ENCODE peak calls at places on chromosomes 6 and 20, in eight cellular contexts. One of them, this sample, is unnamed.

GRCh38 chr6:169501777-169502313 is 200.0 kb downstream of the WDR27 start:
- DNase-seq in HFF-Myc: no peak
- DNase-seq in WTC11: no peak
- DNase-seq in endothelial cell of umbilical vein: no peak
- DNase-seq in ovary: no peak
- DNase-seq in RWPE1: no peak
- DNase-seq in pancreas: no peak
- DNase-seq in fibroblast of villous mesenchyme: no peak
- DNase-seq in this sample: no peak

GRCh38 chr6:136783495-136784270 is 8.6 kb downstream of the MAP3K5 start:
- DNase-seq in pancreas: peak
- DNase-seq in WTC11: no peak
- DNase-seq in ovary: no peak
- DNase-seq in fibroblast of villous mesenchyme: no peak
- DNase-seq in endothelial cell of umbilical vein: no peak
- DNase-seq in RWPE1: no peak
- DNase-seq in HFF-Myc: no peak
- DNase-seq in this sample: peak

GRCh38 chr6:841569-841968 is 148.6 kb upstream of the EXOC2 start:
- DNase-seq in ovary: no peak
- DNase-seq in RWPE1: no peak
- DNase-seq in fibroblast of villous mesenchyme: no peak
- DNase-seq in pancreas: no peak
- DNase-seq in HFF-Myc: no peak
- DNase-seq in WTC11: no peak
- DNase-seq in endothelial cell of umbilical vein: no peak
- DNase-seq in this sample: no peak

GRCh38 chr6:49423817-49424216 is 39.2 kb downstream of the MMUT start:
- DNase-seq in fibroblast of villous mesenchyme: peak
- DNase-seq in RWPE1: peak
- DNase-seq in ovary: no peak
- DNase-seq in HFF-Myc: no peak
- DNase-seq in pancreas: no peak
- DNase-seq in WTC11: no peak
- DNase-seq in endothelial cell of umbilical vein: peak
- DNase-seq in this sample: no peak

GRCh38 chr6:45278367-45278766 is 49.8 kb upstream of the RUNX2 start:
- DNase-seq in WTC11: no peak
- DNase-seq in ovary: no peak
- DNase-seq in pancreas: no peak
- DNase-seq in HFF-Myc: no peak
- DNase-seq in endothelial cell of umbilical vein: no peak
- DNase-seq in fibroblast of villous mesenchyme: no peak
- DNase-seq in RWPE1: no peak
- DNase-seq in this sample: no peak

GRCh38 chr6:99868074-99868702 is 125.8 kb downstream of the MCHR2 start:
- DNase-seq in WTC11: peak
- DNase-seq in endothelial cell of umbilical vein: peak
- DNase-seq in ovary: peak
- DNase-seq in RWPE1: peak
- DNase-seq in pancreas: peak
- DNase-seq in fibroblast of villous mesenchyme: peak
- DNase-seq in HFF-Myc: peak
- DNase-seq in this sample: peak

GRCh38 chr6:145761584-145761983 is 26.3 kb upstream of the EPM2A start:
- DNase-seq in pancreas: no peak
- DNase-seq in endothelial cell of umbilical vein: no peak
- DNase-seq in RWPE1: no peak
- DNase-seq in fibroblast of villous mesenchyme: no peak
- DNase-seq in ovary: no peak
- DNase-seq in HFF-Myc: no peak
- DNase-seq in WTC11: no peak
- DNase-seq in this sample: no peak

GRCh38 chr6:3617681-3618299 is 133.7 kb downstream of the PXDC1 start:
- DNase-seq in WTC11: no peak
- DNase-seq in pancreas: no peak
- DNase-seq in HFF-Myc: no peak
- DNase-seq in ovary: no peak
- DNase-seq in fibroblast of villous mesenchyme: no peak
- DNase-seq in RWPE1: no peak
- DNase-seq in endothelial cell of umbilical vein: no peak
- DNase-seq in this sample: no peak

GRCh38 chr20:57616143-57616951 is 3.9 kb downstream of the ZBP1 start:
- DNase-seq in HFF-Myc: no peak
- DNase-seq in endothelial cell of umbilical vein: no peak
- DNase-seq in pancreas: peak
- DNase-seq in ovary: no peak
- DNase-seq in WTC11: no peak
- DNase-seq in RWPE1: no peak
- DNase-seq in fibroblast of villous mesenchyme: no peak
- DNase-seq in this sample: peak

GRCh38 chr6:148293181-148293995 is 49.2 kb upstream of the SASH1 start:
- DNase-seq in HFF-Myc: no peak
- DNase-seq in fibroblast of villous mesenchyme: no peak
- DNase-seq in ovary: peak
- DNase-seq in WTC11: no peak
- DNase-seq in endothelial cell of umbilical vein: no peak
- DNase-seq in pancreas: peak
- DNase-seq in RWPE1: no peak
- DNase-seq in this sample: no peak

GRCh38 chr20:54320148-54320607 is 112.3 kb downstream of the PFDN4 start:
- DNase-seq in endothelial cell of umbilical vein: no peak
- DNase-seq in HFF-Myc: no peak
- DNase-seq in WTC11: no peak
- DNase-seq in pancreas: no peak
- DNase-seq in RWPE1: no peak
- DNase-seq in fibroblast of villous mesenchyme: no peak
- DNase-seq in ovary: no peak
- DNase-seq in this sample: no peak

GRCh38 chr6:170284866-170285469 is 5.9 kb downstream of the DLL1 start:
- DNase-seq in pancreas: no peak
- DNase-seq in WTC11: no peak
- DNase-seq in RWPE1: no peak
- DNase-seq in endothelial cell of umbilical vein: no peak
- DNase-seq in ovary: no peak
- DNase-seq in HFF-Myc: no peak
- DNase-seq in fibroblast of villous mesenchyme: no peak
- DNase-seq in this sample: no peak

GRCh38 chr6:71044753-71045152 is 87.9 kb upstream of the B3GAT2 start:
- DNase-seq in fibroblast of villous mesenchyme: no peak
- DNase-seq in pancreas: no peak
- DNase-seq in ovary: no peak
- DNase-seq in endothelial cell of umbilical vein: no peak
- DNase-seq in RWPE1: no peak
- DNase-seq in WTC11: no peak
- DNase-seq in HFF-Myc: no peak
- DNase-seq in this sample: no peak

GRCh38 chr6:157045831-157046454 is 268.8 kb downstream of the ARID1B start:
- DNase-seq in endothelial cell of umbilical vein: peak
- DNase-seq in WTC11: no peak
- DNase-seq in HFF-Myc: peak
- DNase-seq in RWPE1: peak
- DNase-seq in pancreas: no peak
- DNase-seq in fibroblast of villous mesenchyme: peak
- DNase-seq in ovary: no peak
- DNase-seq in this sample: no peak

GRCh38 chr6:80547827-80548226 is 441.4 kb downstream of the BCKDHB start:
- DNase-seq in ovary: no peak
- DNase-seq in endothelial cell of umbilical vein: no peak
- DNase-seq in pancreas: no peak
- DNase-seq in RWPE1: no peak
- DNase-seq in WTC11: no peak
- DNase-seq in HFF-Myc: peak
- DNase-seq in fibroblast of villous mesenchyme: peak
- DNase-seq in this sample: no peak

GRCh38 chr6:144897441-144897921 is 612.3 kb downstream of the UTRN start:
- DNase-seq in RWPE1: peak
- DNase-seq in pancreas: no peak
- DNase-seq in WTC11: no peak
- DNase-seq in fibroblast of villous mesenchyme: peak
- DNase-seq in endothelial cell of umbilical vein: peak
- DNase-seq in HFF-Myc: peak
- DNase-seq in ovary: no peak
- DNase-seq in this sample: no peak

GRCh38 chr6:52576392-52577021 is 353 bp downstream of the TRAM2 start:
- DNase-seq in RWPE1: peak
- DNase-seq in HFF-Myc: peak
- DNase-seq in WTC11: peak
- DNase-seq in ovary: peak
- DNase-seq in fibroblast of villous mesenchyme: peak
- DNase-seq in pancreas: peak
- DNase-seq in endothelial cell of umbilical vein: peak
- DNase-seq in this sample: peak

GRCh38 chr6:123393333-123393732 is 243.4 kb downstream of the TRDN start:
- DNase-seq in ovary: no peak
- DNase-seq in pancreas: no peak
- DNase-seq in endothelial cell of umbilical vein: peak
- DNase-seq in RWPE1: no peak
- DNase-seq in fibroblast of villous mesenchyme: no peak
- DNase-seq in WTC11: no peak
- DNase-seq in HFF-Myc: no peak
- DNase-seq in this sample: no peak

GRCh38 chr20:11331096-11331495 is 586.6 kb upstream of the BTBD3 start:
- DNase-seq in fibroblast of villous mesenchyme: no peak
- DNase-seq in endothelial cell of umbilical vein: peak
- DNase-seq in ovary: no peak
- DNase-seq in WTC11: no peak
- DNase-seq in HFF-Myc: no peak
- DNase-seq in pancreas: no peak
- DNase-seq in RWPE1: no peak
- DNase-seq in this sample: no peak

GRCh38 chr6:96907498-96907897 is 9.8 kb upstream of the NDUFAF4 start:
- DNase-seq in WTC11: no peak
- DNase-seq in fibroblast of villous mesenchyme: no peak
- DNase-seq in endothelial cell of umbilical vein: no peak
- DNase-seq in ovary: no peak
- DNase-seq in HFF-Myc: no peak
- DNase-seq in RWPE1: no peak
- DNase-seq in pancreas: no peak
- DNase-seq in this sample: peak

GRCh38 chr20:32466739-32467505 is 108.8 kb downstream of the ASXL1 start:
- DNase-seq in WTC11: no peak
- DNase-seq in fibroblast of villous mesenchyme: peak
- DNase-seq in pancreas: no peak
- DNase-seq in ovary: no peak
- DNase-seq in endothelial cell of umbilical vein: peak
- DNase-seq in HFF-Myc: no peak
- DNase-seq in RWPE1: no peak
- DNase-seq in this sample: no peak
- TF ChIP-seq CTCF in WTC11: no peak
- TF ChIP-seq CTCF in fibroblast of villous mesenchyme: peak
- TF ChIP-seq CTCF in pancreas: no peak
- TF ChIP-seq CTCF in ovary: no peak
- TF ChIP-seq CTCF in endothelial cell of umbilical vein: peak
- TF ChIP-seq CTCF in HFF-Myc: no peak
- TF ChIP-seq CTCF in RWPE1: no peak
- TF ChIP-seq CTCF in this sample: no peak

DNA sequence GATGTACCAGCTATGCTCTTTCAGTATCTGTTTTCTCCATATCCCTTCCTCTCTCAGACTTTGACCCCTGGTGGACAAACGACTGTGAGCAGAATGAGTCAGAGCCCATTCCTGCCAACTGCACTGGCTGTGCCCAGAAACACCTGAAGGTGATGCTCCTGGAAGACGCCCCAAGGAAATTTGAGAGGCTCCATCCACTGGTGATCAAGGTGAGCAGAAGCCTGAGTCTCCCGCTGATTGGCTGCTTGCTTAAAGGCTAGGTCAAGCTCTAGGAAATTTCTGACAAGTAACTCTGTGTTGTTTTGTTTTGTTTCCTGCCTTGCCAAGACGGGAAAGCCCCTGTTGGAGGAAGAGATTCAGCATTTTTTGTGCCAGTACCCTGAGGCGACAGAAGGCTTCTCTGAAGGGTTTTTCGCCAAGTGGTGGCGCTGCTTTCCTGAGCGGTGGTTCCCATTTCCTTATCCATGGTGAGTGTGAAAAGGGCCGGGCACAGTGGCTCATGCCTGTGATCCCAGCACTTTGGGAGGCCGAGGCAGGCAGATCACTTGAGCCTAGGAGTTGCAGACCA is 28.6 kb downstream of the C6orf89 start:
- DNase-seq in RWPE1: peak
- DNase-seq in ovary: no peak
- DNase-seq in HFF-Myc: no peak
- DNase-seq in endothelial cell of umbilical vein: peak
- DNase-seq in WTC11: peak
- DNase-seq in fibroblast of villous mesenchyme: peak
- DNase-seq in pancreas: peak
- DNase-seq in this sample: no peak
- TF ChIP-seq CTCF in RWPE1: no peak
- TF ChIP-seq CTCF in ovary: no peak
- TF ChIP-seq CTCF in HFF-Myc: peak
- TF ChIP-seq CTCF in endothelial cell of umbilical vein: peak
- TF ChIP-seq CTCF in WTC11: no peak
- TF ChIP-seq CTCF in fibroblast of villous mesenchyme: peak
- TF ChIP-seq CTCF in pancreas: no peak
- TF ChIP-seq CTCF in this sample: no peak

GRCh38 chr6:111794716-111795452 is 78.4 kb downstream of the FYN start:
- DNase-seq in RWPE1: no peak
- DNase-seq in fibroblast of villous mesenchyme: no peak
- DNase-seq in endothelial cell of umbilical vein: no peak
- DNase-seq in HFF-Myc: no peak
- DNase-seq in ovary: no peak
- DNase-seq in pancreas: no peak
- DNase-seq in WTC11: no peak
- DNase-seq in this sample: no peak

GRCh38 chr6:111796310-111796918 is 76.8 kb downstream of the FYN start:
- DNase-seq in endothelial cell of umbilical vein: no peak
- DNase-seq in fibroblast of villous mesenchyme: no peak
- DNase-seq in ovary: no peak
- DNase-seq in WTC11: no peak
- DNase-seq in RWPE1: no peak
- DNase-seq in pancreas: no peak
- DNase-seq in HFF-Myc: no peak
- DNase-seq in this sample: no peak

GRCh38 chr6:111794300-111794699 is 79.0 kb downstream of the FYN start:
- DNase-seq in HFF-Myc: no peak
- DNase-seq in WTC11: no peak
- DNase-seq in RWPE1: no peak
- DNase-seq in fibroblast of villous mesenchyme: no peak
- DNase-seq in ovary: no peak
- DNase-seq in pancreas: no peak
- DNase-seq in endothelial cell of umbilical vein: no peak
- DNase-seq in this sample: no peak

GRCh38 chr6:111793711-111794111 is 79.5 kb downstream of the FYN start:
- DNase-seq in ovary: no peak
- DNase-seq in HFF-Myc: no peak
- DNase-seq in RWPE1: no peak
- DNase-seq in pancreas: no peak
- DNase-seq in endothelial cell of umbilical vein: no peak
- DNase-seq in WTC11: no peak
- DNase-seq in fibroblast of villous mesenchyme: no peak
- DNase-seq in this sample: peak

GRCh38 chr6:111795558-111795957 is 77.7 kb downstream of the FYN start:
- DNase-seq in endothelial cell of umbilical vein: no peak
- DNase-seq in pancreas: no peak
- DNase-seq in RWPE1: no peak
- DNase-seq in WTC11: no peak
- DNase-seq in HFF-Myc: no peak
- DNase-seq in ovary: no peak
- DNase-seq in fibroblast of villous mesenchyme: no peak
- DNase-seq in this sample: no peak
- TF ChIP-seq CTCF in endothelial cell of umbilical vein: no peak
- TF ChIP-seq CTCF in pancreas: no peak
- TF ChIP-seq CTCF in RWPE1: no peak
- TF ChIP-seq CTCF in WTC11: no peak
- TF ChIP-seq CTCF in HFF-Myc: no peak
- TF ChIP-seq CTCF in ovary: no peak
- TF ChIP-seq CTCF in fibroblast of villous mesenchyme: no peak
- TF ChIP-seq CTCF in this sample: no peak

GRCh38 chr20:51381557-51381956 is 161.0 kb downstream of the NFATC2 start:
- DNase-seq in HFF-Myc: no peak
- DNase-seq in RWPE1: no peak
- DNase-seq in endothelial cell of umbilical vein: no peak
- DNase-seq in pancreas: no peak
- DNase-seq in fibroblast of villous mesenchyme: no peak
- DNase-seq in ovary: no peak
- DNase-seq in WTC11: no peak
- DNase-seq in this sample: no peak
- TF ChIP-seq CTCF in HFF-Myc: no peak
- TF ChIP-seq CTCF in RWPE1: no peak
- TF ChIP-seq CTCF in endothelial cell of umbilical vein: no peak
- TF ChIP-seq CTCF in pancreas: no peak
- TF ChIP-seq CTCF in fibroblast of villous mesenchyme: no peak
- TF ChIP-seq CTCF in ovary: no peak
- TF ChIP-seq CTCF in WTC11: no peak
- TF ChIP-seq CTCF in this sample: no peak

This sample was measured in GM10248.